ENCODE peak calls at places on chromosomes 12 and 14, in six cellular contexts. One of them, this sample, is unnamed.

GRCh38 chr12:131687346-131688125 is 23.4 kb upstream of the SFSWAP start:
- DNase-seq in H1: no peak
- DNase-seq in A549: no peak
- DNase-seq in SK-N-SH: no peak
- DNase-seq in K562: no peak
- DNase-seq in HepG2: no peak
- DNase-seq in this sample: no peak

GRCh38 chr14:72913809-72914208 is 12.5 kb upstream of the DCAF4 start:
- DNase-seq in SK-N-SH: no peak
- DNase-seq in K562: no peak
- DNase-seq in H1: no peak
- DNase-seq in HepG2: no peak
- DNase-seq in A549: no peak
- DNase-seq in this sample: no peak

GRCh38 chr12:104480012-104480411 is 23.3 kb downstream of the CHST11 start:
- DNase-seq in H1: no peak
- DNase-seq in A549: no peak
- DNase-seq in SK-N-SH: no peak
- DNase-seq in HepG2: no peak
- DNase-seq in K562: peak; percentile 78
- DNase-seq in this sample: no peak

GRCh38 chr12:124732275-124733075 is 131.2 kb downstream of the SCARB1 start:
- DNase-seq in A549: no peak
- DNase-seq in K562: no peak
- DNase-seq in SK-N-SH: no peak
- DNase-seq in H1: no peak
- DNase-seq in HepG2: no peak
- DNase-seq in this sample: no peak

GRCh38 chr12:70243510-70244331 is 488 bp downstream of the CNOT2 start:
- DNase-seq in H1: peak; percentile 76
- DNase-seq in HepG2: peak; percentile 43
- DNase-seq in K562: peak; percentile 83
- DNase-seq in SK-N-SH: peak; percentile 93
- DNase-seq in A549: peak; percentile 75
- DNase-seq in this sample: no peak

GRCh38 chr12:57837779-57838562 is 8.6 kb downstream of the CTDSP2 start:
- DNase-seq in HepG2: no peak
- DNase-seq in SK-N-SH: no peak
- DNase-seq in A549: no peak
- DNase-seq in H1: no peak
- DNase-seq in K562: no peak
- DNase-seq in this sample: no peak

GRCh38 chr12:107441906-107442305 is 243.7 kb upstream of the PWP1 start:
- DNase-seq in A549: no peak
- DNase-seq in K562: no peak
- DNase-seq in H1: no peak
- DNase-seq in SK-N-SH: no peak
- DNase-seq in HepG2: no peak
- DNase-seq in this sample: no peak

GRCh38 chr14:29716150-29716549 is 211.5 kb downstream of the PRKD1 start:
- DNase-seq in A549: no peak
- DNase-seq in H1: no peak
- DNase-seq in HepG2: no peak
- DNase-seq in SK-N-SH: no peak
- DNase-seq in K562: no peak
- DNase-seq in this sample: no peak

GRCh38 chr14:40123816-40124215 is 691.6 kb upstream of the FBXO33 start:
- DNase-seq in H1: no peak
- DNase-seq in K562: no peak
- DNase-seq in A549: no peak
- DNase-seq in SK-N-SH: no peak
- DNase-seq in HepG2: no peak
- DNase-seq in this sample: no peak

DNA sequence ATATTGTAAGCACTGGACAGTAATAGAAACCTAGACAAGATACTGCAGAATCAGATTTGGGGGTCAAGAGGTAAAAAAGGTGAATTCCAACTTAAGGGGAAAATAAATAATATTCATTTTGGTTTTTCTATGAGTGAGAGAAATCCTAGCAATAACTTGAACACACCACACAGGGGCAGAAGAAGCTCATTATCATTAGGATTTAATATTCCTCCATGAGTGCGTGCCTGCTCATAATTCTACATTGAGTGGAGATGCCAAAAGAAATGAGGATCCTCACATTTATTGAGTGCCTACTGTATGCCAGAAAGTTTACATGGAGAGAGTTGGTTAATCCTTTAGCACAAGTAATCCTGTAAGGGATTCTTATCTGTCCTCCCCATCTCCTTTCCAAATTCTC is 40.5 kb upstream of the C14orf132 start:
- DNase-seq in K562: no peak
- DNase-seq in SK-N-SH: peak; percentile 43
- DNase-seq in HepG2: no peak
- DNase-seq in A549: peak; percentile 27
- DNase-seq in H1: no peak
- DNase-seq in this sample: no peak
- TF ChIP-seq CHD2 in K562: no peak
- TF ChIP-seq CHD2 in SK-N-SH: no peak
- TF ChIP-seq CHD2 in HepG2: no peak
- TF ChIP-seq CHD2 in A549: no peak
- TF ChIP-seq CHD2 in H1: no peak
- TF ChIP-seq CHD2 in this sample: no peak

DNA sequence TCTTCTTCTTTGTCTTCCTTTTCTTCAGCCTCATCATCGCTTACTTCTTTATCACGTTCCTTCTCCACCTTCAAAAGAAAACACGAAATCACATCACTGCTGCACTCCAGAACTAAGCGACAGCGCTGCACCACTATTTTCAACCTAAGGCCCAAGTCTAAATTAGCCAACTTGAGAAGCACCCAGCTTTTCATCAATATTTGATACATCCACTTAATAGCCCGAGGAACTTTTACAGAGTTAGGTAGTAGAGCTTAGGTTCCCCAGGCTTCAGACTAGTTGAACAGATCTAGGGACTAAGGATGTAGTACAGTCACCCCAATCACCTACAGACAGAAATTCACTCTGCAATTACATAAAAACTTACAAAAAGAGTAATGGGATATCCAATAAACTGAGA is 1.9 kb downstream of the HSP90AA1 start:
- DNase-seq in K562: no peak
- DNase-seq in A549: no peak
- DNase-seq in HepG2: no peak
- DNase-seq in SK-N-SH: no peak
- DNase-seq in H1: no peak
- DNase-seq in this sample: no peak
- H3K4me3 ChIP-seq in K562: peak overlapping the region; percentile 89
- H3K4me3 ChIP-seq in A549: peak overlapping the region; percentile 97
- H3K4me3 ChIP-seq in HepG2: peak overlapping the region; percentile 90
- H3K4me3 ChIP-seq in SK-N-SH: peak overlapping the region; percentile 94
- H3K4me3 ChIP-seq in H1: no peak overlapping the region
- H3K4me3 ChIP-seq in this sample: peak overlapping the region; percentile 77

DNA sequence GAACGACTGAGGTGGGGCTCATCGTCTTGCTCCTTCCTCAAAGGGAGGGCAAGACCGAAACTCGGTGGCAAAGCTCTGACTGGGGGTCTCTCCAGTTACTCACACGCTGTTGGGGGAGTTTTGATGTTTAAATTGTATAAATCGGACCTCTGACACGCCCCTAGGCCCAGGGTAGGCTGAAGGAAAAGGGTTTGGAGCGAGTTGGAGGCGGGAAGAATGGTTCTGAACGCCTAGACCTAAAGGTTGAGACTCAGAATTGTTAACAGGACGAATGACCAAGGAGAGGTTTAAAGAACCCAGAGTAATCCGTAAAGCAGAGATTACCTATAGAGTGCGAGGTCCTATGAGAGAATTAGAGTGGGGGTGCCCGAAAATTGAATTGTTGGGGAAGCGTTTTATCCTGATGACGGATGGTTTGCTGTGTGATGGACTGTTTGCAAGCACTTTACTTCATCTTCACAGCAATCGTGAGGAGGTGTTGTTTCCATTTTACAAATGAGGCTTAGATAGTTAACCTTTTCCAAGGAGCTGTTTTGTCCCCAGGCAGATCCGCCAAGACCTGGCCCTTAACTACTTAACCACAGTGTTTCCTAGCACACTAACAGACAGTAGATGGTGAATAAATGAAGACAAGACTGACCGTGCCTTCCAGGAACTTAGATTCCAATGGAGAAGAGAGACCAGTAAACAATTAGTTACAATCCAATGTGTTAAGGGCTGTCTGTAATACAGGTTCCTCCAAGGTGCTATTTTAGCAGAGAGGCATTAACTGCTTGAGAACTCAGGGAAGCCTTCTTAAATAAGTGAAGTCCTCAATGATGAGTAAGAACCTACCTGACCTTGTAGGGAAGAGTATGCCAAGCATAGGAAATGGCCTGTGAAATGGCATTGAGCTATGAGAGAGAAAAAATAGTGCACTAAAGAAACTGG is 929 bp upstream of the UBE2N start:
- DNase-seq in SK-N-SH: no peak
- DNase-seq in A549: no peak
- DNase-seq in K562: no peak
- DNase-seq in H1: no peak
- DNase-seq in HepG2: no peak
- DNase-seq in this sample: no peak
- TF ChIP-seq CTCF in SK-N-SH: no peak
- TF ChIP-seq CTCF in A549: no peak
- TF ChIP-seq CTCF in K562: no peak
- TF ChIP-seq CTCF in H1: no peak
- TF ChIP-seq CTCF in HepG2: no peak
- TF ChIP-seq CTCF in this sample: no peak

DNA sequence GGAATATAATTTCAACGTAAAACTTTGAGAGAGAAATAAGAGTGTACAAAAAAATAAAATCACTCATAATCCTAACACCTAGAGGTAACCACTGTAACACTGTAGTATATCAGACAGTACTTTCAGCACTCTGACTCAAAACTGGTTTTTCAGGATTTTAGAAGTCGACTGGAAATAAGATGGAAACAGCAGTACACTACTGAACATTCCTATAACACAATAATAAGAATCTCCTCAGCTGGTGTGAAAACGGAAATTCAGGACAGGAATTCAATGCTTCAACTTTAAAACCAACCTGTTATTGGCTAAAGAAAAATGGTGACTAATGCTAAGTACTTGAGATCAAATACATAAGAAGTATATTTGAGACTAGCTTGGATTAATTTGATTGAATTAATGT is 12.3 kb upstream of the PITPNM2 start:
- DNase-seq in K562: no peak
- DNase-seq in A549: no peak
- DNase-seq in HepG2: no peak
- DNase-seq in H1: no peak
- DNase-seq in SK-N-SH: no peak
- DNase-seq in this sample: no peak
- TF ChIP-seq CHD2 in K562: no peak
- TF ChIP-seq CHD2 in A549: no peak
- TF ChIP-seq CHD2 in HepG2: no peak
- TF ChIP-seq CHD2 in H1: no peak
- TF ChIP-seq CHD2 in SK-N-SH: no peak
- TF ChIP-seq CHD2 in this sample: no peak

GRCh38 chr12:108640802-108641445 is 7.2 kb upstream of the SELPLG start:
- DNase-seq in K562: peak; percentile 65
- DNase-seq in H1: no peak
- DNase-seq in HepG2: no peak
- DNase-seq in SK-N-SH: peak; percentile 58
- DNase-seq in A549: no peak
- DNase-seq in this sample: no peak
- H3K4me3 ChIP-seq in K562: no peak overlapping the region
- H3K4me3 ChIP-seq in H1: no peak overlapping the region
- H3K4me3 ChIP-seq in HepG2: no peak overlapping the region
- H3K4me3 ChIP-seq in SK-N-SH: no peak overlapping the region
- H3K4me3 ChIP-seq in A549: no peak overlapping the region
- H3K4me3 ChIP-seq in this sample: peak overlapping the region; percentile 22

This sample was measured in GM12878.